ENCODE peak calls at places on chromosomes 13 and 19, in five cellular contexts. Y is pancreas, H is SHP77, J is nephron progenitor cell, R is posterior cingulate gyrus. D is an unnamed sample.

GRCh38 chr13:87677334-87678234 is 6.4 kb downstream of the SLITRK5 start:
- DNase-seq in J (peak), R (no peak), H (peak), Y (peak), D (peak)

GRCh38 chr13:27211271-27211670 is 39.7 kb upstream of the USP12 start:
- DNase-seq in H (no peak), R (no peak), J (no peak), Y (no peak), D (no peak)

GRCh38 chr19:46218160-46218559 is 11.4 kb upstream of the IGFL1 start:
- DNase-seq in J (peak), Y (no peak), R (no peak), H (no peak), D (peak)

GRCh38 chr19:40556953-40557530 is 19.6 kb upstream of the SHKBP1 start:
- DNase-seq in Y (no peak), H (no peak), R (no peak), J (no peak), D (no peak)

GRCh38 chr13:104571161-104571889 is 1505.1 kb upstream of the SLC10A2 start:
- DNase-seq in R (peak), H (peak), J (peak), Y (no peak), D (peak)

GRCh38 chr13:75904012-75904411 is 267.9 kb downstream of the LMO7 start:
- DNase-seq in J (no peak), R (no peak), Y (no peak), H (no peak), D (no peak)

GRCh38 chr19:1608414-1609391 is 3.4 kb upstream of the UQCR11 start:
- DNase-seq in Y (no peak), H (no peak), J (no peak), R (no peak), D (no peak)

GRCh38 chr19:29393915-29394460 is 131.8 kb upstream of the VSTM2B start:
- DNase-seq in J (no peak), H (no peak), Y (no peak), R (no peak), D (no peak)

GRCh38 chr19:1402411-1403070 is 1.2 kb upstream of the GAMT start:
- DNase-seq in J (no peak), H (no peak), R (no peak), Y (no peak), D (no peak)

D was measured in iPS-NIHi11.